ENCODE peak calls at places on chromosome 17, in six cellular contexts. O is substantia nigra, Z is coronary artery, H is tibial artery, F is K562, W is neuronal stem cell. Q is an unnamed sample.

GRCh38 chr17:74241434-74241833 is 28.1 kb downstream of the TTYH2 start:
- DNase-seq in H (no peak), Z (no peak), F (no peak), O (peak), W (no peak), Q (no peak)

GRCh38 chr17:57121308-57122042 is 36.4 kb downstream of the AKAP1 start:
- DNase-seq in H (no peak), W (peak), Z (no peak), F (peak), O (peak), Q (no peak)

GRCh38 chr17:9024497-9024896 is 3.2 kb downstream of the NTN1 start:
- DNase-seq in Z (no peak), H (peak), F (no peak), O (no peak), W (peak), Q (no peak)

GRCh38 chr17:78697122-78697845 is 84.8 kb downstream of the CYTH1 start:
- DNase-seq in H (no peak), O (no peak), W (no peak), Z (no peak), F (no peak), Q (no peak)

GRCh38 chr17:76994237-76994637 is 126.0 kb downstream of the MGAT5B start:
- DNase-seq in W (peak), H (no peak), F (no peak), Z (no peak), O (no peak), Q (no peak)

GRCh38 chr17:21163101-21163500 is 36.3 kb downstream of the DHRS7B start:
- DNase-seq in Z (no peak), H (no peak), F (no peak), O (no peak), W (no peak), Q (no peak)

GRCh38 chr17:73820686-73821448 is 176.6 kb upstream of the SDK2 start:
- DNase-seq in Z (no peak), W (peak), H (no peak), O (no peak), F (no peak), Q (no peak)

GRCh38 chr17:66431080-66431795 is 128.8 kb downstream of the PRKCA start:
- DNase-seq in Z (no peak), H (no peak), O (no peak), F (no peak), W (no peak), Q (no peak)

GRCh38 chr17:41835800-41836549 is at the start of gene NT5C3B:
- DNase-seq in Z (no peak), H (peak), O (peak), W (peak), F (peak), Q (peak)

GRCh38 chr17:30433514-30433913 is 43.7 kb upstream of the GOSR1 start:
- DNase-seq in W (no peak), Z (no peak), F (peak), H (no peak), O (no peak), Q (no peak)

GRCh38 chr17:39939588-39940419 is 12.3 kb downstream of the LRRC3C start:
- DNase-seq in F (peak), Z (no peak), O (no peak), H (no peak), W (no peak), Q (peak)

GRCh38 chr17:51507444-51507843 is 247.1 kb downstream of the UTP18 start:
- DNase-seq in H (no peak), F (no peak), O (no peak), W (no peak), Z (no peak), Q (no peak)

GRCh38 chr17:57097832-57098421 is 12.9 kb downstream of the AKAP1 start:
- DNase-seq in Z (no peak), O (peak), W (no peak), H (peak), F (no peak), Q (no peak)

GRCh38 chr17:61451538-61452300 is 503 bp upstream of the TBX4 start:
- DNase-seq in O (no peak), Z (peak), W (no peak), F (no peak), H (no peak), Q (no peak)

GRCh38 chr17:39739020-39739884 is 1.5 kb downstream of the GRB7 start:
- DNase-seq in W (no peak), H (no peak), F (peak), O (no peak), Z (no peak), Q (no peak)

GRCh38 chr17:40371261-40371929 is 6.9 kb upstream of the GJD3 start:
- DNase-seq in W (no peak), H (no peak), O (no peak), Z (no peak), F (peak), Q (peak)

GRCh38 chr17:42337442-42337841 is 49.1 kb downstream of the STAT5A start:
- DNase-seq in Z (no peak), W (no peak), F (no peak), H (no peak), O (no peak), Q (peak)

GRCh38 chr17:82023447-82024241 is 539 bp downstream of the LRRC45 start:
- DNase-seq in O (no peak), H (no peak), F (no peak), W (no peak), Z (no peak), Q (no peak)

GRCh38 chr17:41777579-41778188 is 8.8 kb downstream of the JUP start:
- DNase-seq in Z (no peak), W (no peak), H (no peak), O (peak), F (no peak), Q (no peak)

GRCh38 chr17:44925731-44926697 is 10.7 kb upstream of the GFAP start:
- DNase-seq in H (peak), O (no peak), W (no peak), F (no peak), Z (no peak), Q (no peak)

GRCh38 chr17:62807812-62808575 is at the start of gene MARCHF10:
- DNase-seq in Z (no peak), W (peak), O (no peak), H (no peak), F (peak), Q (no peak)

GRCh38 chr17:74228326-74228978 is 15.1 kb downstream of the TTYH2 start:
- DNase-seq in F (peak), Z (no peak), H (no peak), W (no peak), O (no peak), Q (no peak)

GRCh38 chr17:72687941-72688340 is 404.5 kb downstream of the SLC39A11 start:
- DNase-seq in O (no peak), W (no peak), F (no peak), H (no peak), Z (no peak), Q (no peak)
- H3K27ac ChIP-seq in O (no peak), W (no peak), F (no peak), H (no peak), Z (no peak), Q (no peak)

DNA sequence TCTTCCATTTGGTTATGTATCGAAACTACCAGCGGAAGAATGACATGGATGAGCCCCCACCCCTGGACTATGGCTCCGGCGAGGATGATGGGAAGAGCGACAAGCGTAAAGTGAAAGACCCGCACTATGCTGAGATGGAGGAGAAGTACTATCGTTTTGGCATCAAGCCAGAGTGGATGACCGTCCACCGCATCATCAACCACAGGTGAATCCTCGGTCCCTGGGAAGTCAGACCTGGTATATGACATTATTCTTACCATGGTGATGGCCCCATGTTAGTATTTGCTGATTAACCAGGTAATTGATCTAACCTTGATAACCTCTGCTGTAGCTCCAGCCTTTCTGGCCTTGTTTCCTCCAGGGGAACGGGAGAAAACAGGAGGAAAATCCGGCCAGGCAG is 8.5 kb downstream of the CHD3 start:
- DNase-seq in W (no peak), O (no peak), H (no peak), F (no peak), Z (peak), Q (no peak)
- H3K27ac ChIP-seq in W (no peak), O (no peak), H (no peak), F (no peak), Z (no peak), Q (no peak)

GRCh38 chr17:49968380-49969133 is 433 bp upstream of the DLX4 start:
- DNase-seq in O (no peak), F (peak), W (no peak), H (no peak), Z (no peak), Q (peak)
- H3K27ac ChIP-seq in O (no peak), F (no peak), W (no peak), H (no peak), Z (no peak), Q (no peak)

GRCh38 chr17:48356866-48357265 is 73.1 kb downstream of the SKAP1 start:
- DNase-seq in O (no peak), W (no peak), H (no peak), Z (no peak), F (no peak), Q (no peak)
- H3K27ac ChIP-seq in O (no peak), W (no peak), H (no peak), Z (no peak), F (no peak), Q (no peak)

DNA sequence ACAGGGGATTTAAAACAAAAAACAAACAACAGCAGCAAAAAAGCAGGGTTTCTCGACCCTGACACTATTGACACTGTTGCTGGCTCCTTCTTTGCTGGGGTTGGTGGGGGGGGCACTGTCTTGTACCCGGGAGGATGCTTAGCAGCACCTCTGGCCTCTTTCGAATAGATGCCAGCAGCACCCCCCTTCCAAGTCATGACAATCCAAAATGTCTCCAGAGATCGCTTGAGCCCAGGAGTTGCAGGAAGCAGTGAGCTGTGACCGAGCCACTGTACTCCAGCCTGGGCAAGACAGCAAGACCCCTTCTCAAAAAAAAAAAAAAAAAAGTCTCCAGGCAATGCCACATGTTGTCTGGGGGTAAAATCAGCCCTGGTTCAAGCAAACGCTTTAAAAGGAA is 20.3 kb downstream of the SERPINF1 start:
- DNase-seq in F (no peak), O (no peak), H (no peak), W (no peak), Z (no peak), Q (no peak)
- H3K27ac ChIP-seq in F (no peak), O (peak), H (peak), W (no peak), Z (peak), Q (no peak)

DNA sequence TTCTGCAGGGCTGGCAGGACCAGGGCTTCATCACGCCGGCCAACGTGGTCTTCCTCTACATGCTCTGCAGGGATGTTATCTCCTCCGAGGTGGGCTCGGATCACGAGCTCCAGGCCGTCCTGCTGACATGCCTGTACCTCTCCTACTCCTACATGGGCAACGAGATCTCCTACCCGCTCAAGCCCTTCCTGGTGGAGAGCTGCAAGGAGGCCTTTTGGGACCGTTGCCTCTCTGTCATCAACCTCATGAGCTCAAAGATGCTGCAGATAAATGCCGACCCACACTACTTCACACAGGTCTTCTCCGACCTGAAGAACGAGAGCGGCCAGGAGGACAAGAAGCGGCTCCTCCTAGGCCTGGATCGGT is 1.4 kb downstream of the CDK5R1 start:
- DNase-seq in W (no peak), H (no peak), Z (no peak), F (no peak), O (no peak), Q (no peak)
- H3K27ac ChIP-seq in W (no peak), H (no peak), Z (no peak), F (no peak), O (no peak), Q (peak)

DNA sequence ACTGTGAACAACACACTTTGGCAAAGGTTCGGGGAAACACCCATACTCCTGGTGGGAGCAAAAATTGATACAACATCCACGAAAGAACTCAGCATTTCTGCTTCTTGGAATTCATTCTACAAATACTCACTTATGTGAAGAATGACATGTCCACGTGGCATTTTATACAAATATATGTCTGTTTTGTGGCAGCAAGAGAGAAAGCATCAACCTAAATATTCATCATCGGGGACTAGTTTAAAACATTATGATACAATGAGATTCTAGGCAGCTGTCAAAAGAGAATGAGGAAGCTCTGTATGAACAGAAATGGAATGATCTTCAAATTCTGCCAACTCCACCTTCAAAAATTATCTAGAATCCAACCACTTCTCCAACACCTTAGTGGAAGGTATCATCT is 25.7 kb upstream of the ALOX15 start:
- DNase-seq in H (no peak), F (no peak), O (no peak), W (no peak), Z (no peak), Q (no peak)
- H3K27ac ChIP-seq in H (no peak), F (no peak), O (no peak), W (no peak), Z (no peak), Q (no peak)

GRCh38 chr17:36612323-36612722 is 10.9 kb downstream of the MRM1 start:
- DNase-seq in Z (no peak), W (no peak), H (no peak), O (no peak), F (no peak), Q (no peak)

GRCh38 chr17:36616391-36617029 is 15.1 kb downstream of the MRM1 start:
- DNase-seq in F (no peak), H (no peak), Z (no peak), O (no peak), W (no peak), Q (no peak)

GRCh38 chr17:36614974-36615373 is 13.6 kb downstream of the MRM1 start:
- DNase-seq in Z (no peak), W (no peak), F (no peak), O (no peak), H (no peak), Q (no peak)

GRCh38 chr17:36614081-36614480 is 12.7 kb downstream of the MRM1 start:
- DNase-seq in Z (no peak), W (no peak), F (no peak), H (no peak), O (no peak), Q (no peak)

DNA sequence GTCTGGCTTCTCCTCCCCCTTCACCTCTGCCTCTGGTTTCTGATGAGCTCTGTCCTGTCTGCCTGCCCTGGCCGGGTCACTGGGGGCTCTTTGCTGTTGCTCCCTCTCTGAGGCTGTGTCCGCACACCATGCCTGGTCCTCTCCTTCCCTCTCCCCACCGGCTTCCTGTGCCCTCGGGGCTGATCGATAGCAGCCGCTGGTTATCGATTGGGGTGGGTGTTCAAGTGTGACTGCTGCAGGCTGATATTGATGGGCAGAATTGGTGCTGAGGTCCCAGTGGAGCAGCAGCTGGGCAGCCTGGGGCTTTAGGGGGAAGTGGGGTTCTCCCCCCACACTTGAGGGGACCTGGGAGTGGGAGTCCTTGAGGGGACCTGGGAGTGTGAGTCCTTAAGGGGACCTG is 16.4 kb downstream of the MRM1 start:
- DNase-seq in W (no peak), O (no peak), F (no peak), Z (no peak), H (no peak), Q (no peak)
- H3K27ac ChIP-seq in W (no peak), O (no peak), F (no peak), Z (no peak), H (no peak), Q (no peak)

DNA sequence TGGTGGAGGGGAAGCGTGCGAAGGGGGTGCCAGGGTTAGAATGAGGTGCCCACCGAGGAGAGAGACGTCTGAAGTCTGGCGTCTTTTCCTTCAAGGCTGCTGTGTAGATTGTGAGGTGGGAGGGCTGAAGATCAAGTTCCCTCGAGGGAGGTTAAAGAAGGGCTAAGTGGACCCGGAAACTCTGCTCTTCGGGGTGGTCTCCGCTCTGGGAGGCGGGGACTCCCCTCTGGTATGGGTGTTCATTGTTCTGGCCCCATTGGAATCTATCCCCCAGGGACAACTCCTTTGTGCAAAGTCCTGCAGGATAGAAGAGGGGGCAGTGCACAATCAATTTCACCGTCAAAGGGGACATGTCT is 627 bp upstream of the RAB34 start:
- DNase-seq in W (peak), F (no peak), Z (peak), H (no peak), O (no peak), Q (no peak)
- H3K27ac ChIP-seq in W (peak), F (no peak), Z (peak), H (peak), O (peak), Q (no peak)

GRCh38 chr17:409848-410673 is 57.5 kb upstream of the RPH3AL start:
- DNase-seq in W (peak), F (peak), Z (peak), O (peak), H (peak), Q (peak)

GRCh38 chr17:412211-413015 is 59.8 kb upstream of the RPH3AL start:
- DNase-seq in Z (no peak), H (no peak), W (peak), O (peak), F (peak), Q (peak)

GRCh38 chr17:410674-411401 is 58.2 kb upstream of the RPH3AL start:
- DNase-seq in Z (no peak), O (peak), W (peak), H (no peak), F (peak), Q (peak)

GRCh38 chr17:411416-412120 is 59.0 kb upstream of the RPH3AL start:
- DNase-seq in Z (no peak), O (no peak), W (no peak), F (no peak), H (no peak), Q (no peak)

GRCh38 chr17:409308-409847 is 56.8 kb upstream of the RPH3AL start:
- DNase-seq in W (no peak), O (no peak), F (no peak), H (peak), Z (no peak), Q (no peak)
- H3K27ac ChIP-seq in W (peak), O (peak), F (no peak), H (peak), Z (no peak), Q (peak)

Q was measured in CD4-positive, alpha-beta memory T cell.